ENCODE peak calls at places on chromosomes 2 and 18, in ten cellular contexts. One of them, this sample, is unnamed.

GRCh38 chr2:7977900-7978299 is 704.0 kb upstream of the ID2 start:
- DNase-seq in endodermal cell: no peak
- DNase-seq in H9: no peak
- DNase-seq in spleen: no peak
- DNase-seq in CD8-positive, alpha-beta memory T cell: no peak
- DNase-seq in upper lobe of right lung: no peak
- DNase-seq in adrenal gland: no peak
- DNase-seq in cardiac muscle cell: no peak
- DNase-seq in breast epithelium: no peak
- DNase-seq in caudate nucleus: no peak
- DNase-seq in this sample: no peak

GRCh38 chr18:416928-417327 is 83.6 kb downstream of the COLEC12 start:
- DNase-seq in H9: no peak
- DNase-seq in upper lobe of right lung: no peak
- DNase-seq in cardiac muscle cell: no peak
- DNase-seq in adrenal gland: no peak
- DNase-seq in caudate nucleus: no peak
- DNase-seq in CD8-positive, alpha-beta memory T cell: no peak
- DNase-seq in endodermal cell: no peak
- DNase-seq in spleen: no peak
- DNase-seq in breast epithelium: no peak
- DNase-seq in this sample: no peak

GRCh38 chr18:35524236-35524635 is 26.5 kb upstream of the INO80C start:
- DNase-seq in CD8-positive, alpha-beta memory T cell: no peak
- DNase-seq in caudate nucleus: peak
- DNase-seq in upper lobe of right lung: no peak
- DNase-seq in H9: no peak
- DNase-seq in spleen: no peak
- DNase-seq in breast epithelium: no peak
- DNase-seq in cardiac muscle cell: no peak
- DNase-seq in adrenal gland: peak
- DNase-seq in endodermal cell: no peak
- DNase-seq in this sample: no peak

GRCh38 chr2:9897331-9897737 is 54.1 kb downstream of the TAF1B start:
- DNase-seq in upper lobe of right lung: no peak
- DNase-seq in endodermal cell: no peak
- DNase-seq in caudate nucleus: peak
- DNase-seq in H9: no peak
- DNase-seq in CD8-positive, alpha-beta memory T cell: no peak
- DNase-seq in breast epithelium: peak
- DNase-seq in spleen: no peak
- DNase-seq in adrenal gland: peak
- DNase-seq in cardiac muscle cell: no peak
- DNase-seq in this sample: peak

GRCh38 chr2:233671290-233672161 is at the start of gene UGT1A9:
- DNase-seq in upper lobe of right lung: no peak
- DNase-seq in breast epithelium: no peak
- DNase-seq in spleen: no peak
- DNase-seq in H9: no peak
- DNase-seq in CD8-positive, alpha-beta memory T cell: no peak
- DNase-seq in endodermal cell: no peak
- DNase-seq in cardiac muscle cell: no peak
- DNase-seq in caudate nucleus: no peak
- DNase-seq in adrenal gland: no peak
- DNase-seq in this sample: no peak

GRCh38 chr2:71070294-71071025 is 2.0 kb downstream of the NAGK start:
- DNase-seq in spleen: peak
- DNase-seq in breast epithelium: no peak
- DNase-seq in endodermal cell: peak
- DNase-seq in H9: peak
- DNase-seq in cardiac muscle cell: peak
- DNase-seq in CD8-positive, alpha-beta memory T cell: no peak
- DNase-seq in caudate nucleus: no peak
- DNase-seq in upper lobe of right lung: no peak
- DNase-seq in adrenal gland: no peak
- DNase-seq in this sample: no peak

GRCh38 chr18:57439985-57440330 is 4.8 kb downstream of the ONECUT2 start:
- DNase-seq in endodermal cell: no peak
- DNase-seq in adrenal gland: no peak
- DNase-seq in upper lobe of right lung: no peak
- DNase-seq in H9: no peak
- DNase-seq in caudate nucleus: no peak
- DNase-seq in spleen: no peak
- DNase-seq in breast epithelium: no peak
- DNase-seq in cardiac muscle cell: no peak
- DNase-seq in CD8-positive, alpha-beta memory T cell: no peak
- DNase-seq in this sample: no peak

GRCh38 chr2:239554761-239555565 is 154.1 kb upstream of the HDAC4 start:
- DNase-seq in adrenal gland: no peak
- DNase-seq in upper lobe of right lung: no peak
- DNase-seq in caudate nucleus: no peak
- DNase-seq in H9: no peak
- DNase-seq in spleen: peak
- DNase-seq in breast epithelium: no peak
- DNase-seq in CD8-positive, alpha-beta memory T cell: no peak
- DNase-seq in cardiac muscle cell: no peak
- DNase-seq in endodermal cell: no peak
- DNase-seq in this sample: no peak

GRCh38 chr2:156470975-156471583 is 34.9 kb downstream of the GPD2 start:
- DNase-seq in upper lobe of right lung: no peak
- DNase-seq in H9: no peak
- DNase-seq in adrenal gland: no peak
- DNase-seq in CD8-positive, alpha-beta memory T cell: no peak
- DNase-seq in cardiac muscle cell: no peak
- DNase-seq in endodermal cell: no peak
- DNase-seq in breast epithelium: no peak
- DNase-seq in caudate nucleus: no peak
- DNase-seq in spleen: no peak
- DNase-seq in this sample: no peak

GRCh38 chr2:152175368-152176112 is at the start of gene STAM2:
- DNase-seq in H9: peak
- DNase-seq in spleen: peak
- DNase-seq in CD8-positive, alpha-beta memory T cell: peak
- DNase-seq in upper lobe of right lung: peak
- DNase-seq in endodermal cell: peak
- DNase-seq in cardiac muscle cell: peak
- DNase-seq in adrenal gland: peak
- DNase-seq in caudate nucleus: peak
- DNase-seq in breast epithelium: peak
- DNase-seq in this sample: peak

GRCh38 chr2:140597836-140598235 is 1533.0 kb downstream of the LRP1B start:
- DNase-seq in CD8-positive, alpha-beta memory T cell: no peak
- DNase-seq in upper lobe of right lung: no peak
- DNase-seq in adrenal gland: no peak
- DNase-seq in cardiac muscle cell: no peak
- DNase-seq in breast epithelium: no peak
- DNase-seq in endodermal cell: peak
- DNase-seq in H9: peak
- DNase-seq in caudate nucleus: no peak
- DNase-seq in spleen: no peak
- DNase-seq in this sample: no peak

GRCh38 chr2:4673025-4673489 is 969.7 kb downstream of the DCDC2C start:
- DNase-seq in CD8-positive, alpha-beta memory T cell: no peak
- DNase-seq in adrenal gland: no peak
- DNase-seq in breast epithelium: no peak
- DNase-seq in caudate nucleus: no peak
- DNase-seq in H9: no peak
- DNase-seq in upper lobe of right lung: no peak
- DNase-seq in endodermal cell: no peak
- DNase-seq in cardiac muscle cell: no peak
- DNase-seq in spleen: no peak
- DNase-seq in this sample: no peak

GRCh38 chr18:1848716-1849115 is 722.6 kb downstream of the METTL4 start:
- DNase-seq in spleen: no peak
- DNase-seq in adrenal gland: no peak
- DNase-seq in CD8-positive, alpha-beta memory T cell: no peak
- DNase-seq in caudate nucleus: no peak
- DNase-seq in H9: no peak
- DNase-seq in cardiac muscle cell: no peak
- DNase-seq in breast epithelium: no peak
- DNase-seq in upper lobe of right lung: no peak
- DNase-seq in endodermal cell: no peak
- DNase-seq in this sample: no peak

GRCh38 chr18:48631851-48632250 is 93.0 kb downstream of the CTIF start:
- DNase-seq in spleen: no peak
- DNase-seq in upper lobe of right lung: peak
- DNase-seq in breast epithelium: no peak
- DNase-seq in cardiac muscle cell: no peak
- DNase-seq in adrenal gland: no peak
- DNase-seq in CD8-positive, alpha-beta memory T cell: no peak
- DNase-seq in endodermal cell: no peak
- DNase-seq in H9: no peak
- DNase-seq in caudate nucleus: no peak
- DNase-seq in this sample: no peak

GRCh38 chr2:119366161-119366648 is 429 bp downstream of the C2orf76 start:
- DNase-seq in H9: no peak
- DNase-seq in adrenal gland: peak
- DNase-seq in endodermal cell: no peak
- DNase-seq in caudate nucleus: no peak
- DNase-seq in spleen: no peak
- DNase-seq in breast epithelium: no peak
- DNase-seq in upper lobe of right lung: no peak
- DNase-seq in CD8-positive, alpha-beta memory T cell: no peak
- DNase-seq in cardiac muscle cell: no peak
- DNase-seq in this sample: no peak

GRCh38 chr18:68604256-68604655 is 110.7 kb downstream of the TMX3 start:
- DNase-seq in upper lobe of right lung: no peak
- DNase-seq in cardiac muscle cell: no peak
- DNase-seq in H9: no peak
- DNase-seq in caudate nucleus: no peak
- DNase-seq in spleen: no peak
- DNase-seq in endodermal cell: no peak
- DNase-seq in CD8-positive, alpha-beta memory T cell: no peak
- DNase-seq in breast epithelium: no peak
- DNase-seq in adrenal gland: no peak
- DNase-seq in this sample: no peak

GRCh38 chr2:230938516-230939065 is 13.5 kb upstream of the GPR55 start:
- DNase-seq in upper lobe of right lung: no peak
- DNase-seq in adrenal gland: no peak
- DNase-seq in breast epithelium: no peak
- DNase-seq in CD8-positive, alpha-beta memory T cell: no peak
- DNase-seq in caudate nucleus: no peak
- DNase-seq in endodermal cell: peak
- DNase-seq in cardiac muscle cell: no peak
- DNase-seq in spleen: no peak
- DNase-seq in H9: peak
- DNase-seq in this sample: no peak

GRCh38 chr2:71082402-71083252 is 14.2 kb downstream of the NAGK start:
- DNase-seq in spleen: no peak
- DNase-seq in H9: no peak
- DNase-seq in breast epithelium: no peak
- DNase-seq in caudate nucleus: no peak
- DNase-seq in cardiac muscle cell: no peak
- DNase-seq in CD8-positive, alpha-beta memory T cell: no peak
- DNase-seq in adrenal gland: no peak
- DNase-seq in upper lobe of right lung: no peak
- DNase-seq in endodermal cell: no peak
- DNase-seq in this sample: no peak

GRCh38 chr2:217807025-217807424 is 195.8 kb downstream of the TNS1 start:
- DNase-seq in upper lobe of right lung: no peak
- DNase-seq in H9: no peak
- DNase-seq in caudate nucleus: no peak
- DNase-seq in breast epithelium: no peak
- DNase-seq in spleen: no peak
- DNase-seq in CD8-positive, alpha-beta memory T cell: no peak
- DNase-seq in cardiac muscle cell: no peak
- DNase-seq in endodermal cell: no peak
- DNase-seq in adrenal gland: no peak
- DNase-seq in this sample: no peak
- H3K27ac ChIP-seq in upper lobe of right lung: peak
- H3K27ac ChIP-seq in H9: no peak
- H3K27ac ChIP-seq in caudate nucleus: no peak
- H3K27ac ChIP-seq in breast epithelium: peak
- H3K27ac ChIP-seq in spleen: no peak
- H3K27ac ChIP-seq in CD8-positive, alpha-beta memory T cell: no peak
- H3K27ac ChIP-seq in cardiac muscle cell: no peak
- H3K27ac ChIP-seq in endodermal cell: no peak
- H3K27ac ChIP-seq in adrenal gland: no peak
- H3K27ac ChIP-seq in this sample: peak

DNA sequence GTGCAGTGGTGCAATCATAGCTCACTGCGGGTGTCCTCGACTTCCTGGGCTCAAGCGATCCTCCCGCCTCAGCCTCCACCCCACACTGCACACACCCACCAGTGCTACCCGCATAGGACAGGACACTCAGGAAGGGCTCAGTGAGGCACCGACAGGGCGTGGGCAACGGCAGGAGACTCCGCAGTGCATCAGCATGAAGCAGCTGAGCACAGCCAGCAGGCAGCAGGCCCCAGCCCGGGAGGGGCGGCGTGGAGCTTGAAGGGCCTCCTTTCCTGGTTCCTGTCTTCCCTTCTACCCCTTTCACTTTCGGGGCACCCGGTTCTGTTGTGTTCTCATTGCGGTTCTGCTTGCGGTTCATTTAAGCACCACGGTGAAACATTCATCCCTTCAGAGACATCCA is 89.8 kb downstream of the ZNF516 start:
- DNase-seq in adrenal gland: no peak
- DNase-seq in CD8-positive, alpha-beta memory T cell: no peak
- DNase-seq in spleen: no peak
- DNase-seq in upper lobe of right lung: no peak
- DNase-seq in cardiac muscle cell: no peak
- DNase-seq in endodermal cell: peak
- DNase-seq in breast epithelium: no peak
- DNase-seq in caudate nucleus: no peak
- DNase-seq in H9: peak
- DNase-seq in this sample: no peak
- H3K27ac ChIP-seq in adrenal gland: no peak
- H3K27ac ChIP-seq in CD8-positive, alpha-beta memory T cell: no peak
- H3K27ac ChIP-seq in spleen: no peak
- H3K27ac ChIP-seq in upper lobe of right lung: no peak
- H3K27ac ChIP-seq in cardiac muscle cell: no peak
- H3K27ac ChIP-seq in endodermal cell: no peak
- H3K27ac ChIP-seq in breast epithelium: no peak
- H3K27ac ChIP-seq in caudate nucleus: no peak
- H3K27ac ChIP-seq in H9: no peak
- H3K27ac ChIP-seq in this sample: no peak

GRCh38 chr18:49959176-49959575 is 145.8 kb upstream of the ACAA2 start:
- DNase-seq in CD8-positive, alpha-beta memory T cell: peak
- DNase-seq in breast epithelium: no peak
- DNase-seq in cardiac muscle cell: no peak
- DNase-seq in caudate nucleus: no peak
- DNase-seq in endodermal cell: peak
- DNase-seq in H9: no peak
- DNase-seq in adrenal gland: no peak
- DNase-seq in upper lobe of right lung: no peak
- DNase-seq in spleen: no peak
- DNase-seq in this sample: no peak
- H3K27ac ChIP-seq in CD8-positive, alpha-beta memory T cell: no peak
- H3K27ac ChIP-seq in breast epithelium: no peak
- H3K27ac ChIP-seq in cardiac muscle cell: no peak
- H3K27ac ChIP-seq in caudate nucleus: no peak
- H3K27ac ChIP-seq in endodermal cell: no peak
- H3K27ac ChIP-seq in H9: no peak
- H3K27ac ChIP-seq in adrenal gland: no peak
- H3K27ac ChIP-seq in upper lobe of right lung: no peak
- H3K27ac ChIP-seq in spleen: no peak
- H3K27ac ChIP-seq in this sample: no peak

DNA sequence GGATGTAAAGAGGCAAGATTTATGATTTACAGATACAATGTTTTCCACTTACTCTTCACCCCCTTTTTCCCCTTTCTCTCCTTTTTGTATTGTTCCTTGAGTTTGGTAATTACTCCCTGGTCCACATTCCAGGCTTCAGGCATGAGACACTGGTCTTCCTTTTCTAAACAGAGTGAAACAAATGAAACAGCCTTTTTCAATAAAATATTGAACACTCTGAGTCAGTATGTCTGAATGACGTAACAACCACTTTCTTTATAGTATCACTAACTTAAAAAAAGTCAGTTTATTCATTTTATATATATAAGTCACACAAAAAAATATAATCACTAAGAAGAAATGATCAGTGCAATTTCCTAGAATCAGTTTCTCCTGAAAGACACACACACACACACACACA is 79.7 kb downstream of the STRN start:
- DNase-seq in breast epithelium: no peak
- DNase-seq in cardiac muscle cell: no peak
- DNase-seq in caudate nucleus: no peak
- DNase-seq in spleen: no peak
- DNase-seq in upper lobe of right lung: no peak
- DNase-seq in adrenal gland: no peak
- DNase-seq in endodermal cell: no peak
- DNase-seq in CD8-positive, alpha-beta memory T cell: no peak
- DNase-seq in H9: no peak
- DNase-seq in this sample: no peak
- H3K27ac ChIP-seq in breast epithelium: no peak
- H3K27ac ChIP-seq in cardiac muscle cell: no peak
- H3K27ac ChIP-seq in caudate nucleus: no peak
- H3K27ac ChIP-seq in spleen: no peak
- H3K27ac ChIP-seq in upper lobe of right lung: no peak
- H3K27ac ChIP-seq in adrenal gland: no peak
- H3K27ac ChIP-seq in endodermal cell: no peak
- H3K27ac ChIP-seq in CD8-positive, alpha-beta memory T cell: no peak
- H3K27ac ChIP-seq in H9: no peak
- H3K27ac ChIP-seq in this sample: no peak

This sample was measured in thoracic aorta.